ENCODE peak calls at places on chromosomes 6 and 20, in nine cellular contexts. N, B, D, U, P, T, I, Z and K are unnamed samples.

GRCh38 chr6:81938014-81938761 is 185.7 kb upstream of the TENT5A start:
- DNase-seq in N (no peak), B (no peak), D (no peak), U (no peak), P (peak; percentile 20), T (no peak), I (peak; percentile 92), Z (no peak), K (peak; percentile 96)

GRCh38 chr20:25057234-25058050 is 497 bp downstream of the ACSS1 start:
- DNase-seq in N (peak; percentile 36), B (peak; percentile 80), D (peak; percentile 75), U (no peak), P (peak; percentile 52), T (peak; percentile 76), I (peak; percentile 68), Z (peak; percentile 85), K (peak; percentile 56)

GRCh38 chr6:20569000-20569610 is 34.8 kb downstream of the CDKAL1 start:
- DNase-seq in N (no peak), B (no peak), D (no peak), U (no peak), P (peak; percentile 4), T (no peak), I (peak; percentile 34), Z (no peak), K (peak; percentile 4)

GRCh38 chr20:25540273-25540672 is 45.1 kb downstream of the NINL start:
- DNase-seq in N (no peak), B (no peak), D (no peak), U (no peak), P (no peak), T (no peak), I (peak; percentile 76), Z (no peak), K (peak; percentile 58)

GRCh38 chr20:48672324-48672723 is 155.5 kb downstream of the PREX1 start:
- DNase-seq in N (no peak), B (no peak), D (no peak), U (no peak), P (no peak), T (no peak), I (no peak), Z (no peak), K (no peak)

GRCh38 chr6:109239192-109239917 is 142.9 kb downstream of the CD164 start:
- DNase-seq in N (no peak), B (no peak), D (no peak), U (no peak), P (no peak), T (no peak), I (peak; percentile 80), Z (no peak), K (peak; percentile 57)

GRCh38 chr20:62724692-62725595 is 16.3 kb downstream of the NTSR1 start:
- DNase-seq in N (no peak), B (no peak), D (no peak), U (no peak), P (no peak), T (no peak), I (no peak), Z (peak; percentile 38), K (no peak)

GRCh38 chr6:105509506-105510331 is 106.8 kb upstream of the PREP start:
- DNase-seq in N (no peak), B (no peak), D (no peak), U (no peak), P (peak; percentile 10), T (no peak), I (no peak), Z (peak; percentile 56), K (no peak)

GRCh38 chr6:170088349-170088951 is 202.4 kb downstream of the DLL1 start:
- DNase-seq in N (no peak), B (peak; percentile 17), D (no peak), U (no peak), P (no peak), T (no peak), I (no peak), Z (peak; percentile 53), K (no peak)

GRCh38 chr6:154390034-154390433 is 33.4 kb upstream of the IPCEF1 start:
- DNase-seq in N (no peak), B (no peak), D (no peak), U (no peak), P (no peak), T (no peak), I (no peak), Z (no peak), K (no peak)

GRCh38 chr6:73774311-73774766 is 78.3 kb downstream of the CD109 start:
- DNase-seq in N (no peak), B (peak; percentile 25), D (no peak), U (peak; percentile 10), P (peak; percentile 56), T (no peak), I (peak; percentile 91), Z (no peak), K (peak; percentile 93)

GRCh38 chr6:149922642-149923326 is at the start of gene RAET1G:
- DNase-seq in N (peak; percentile 17), B (peak; percentile 95), D (peak; percentile 68), U (peak; percentile 65), P (peak; percentile 91), T (peak; percentile 87), I (peak; percentile 97), Z (peak; percentile 93), K (peak; percentile 96)

GRCh38 chr20:17595846-17596245 is 26.0 kb downstream of the DSTN start:
- DNase-seq in N (no peak), B (no peak), D (no peak), U (no peak), P (no peak), T (no peak), I (no peak), Z (no peak), K (no peak)

GRCh38 chr20:60001027-60001567 is 42.9 kb downstream of the CDH26 start:
- DNase-seq in N (no peak), B (no peak), D (no peak), U (no peak), P (no peak), T (no peak), I (no peak), Z (no peak), K (peak; percentile 47)

GRCh38 chr6:14721103-14721758 is 524.6 kb upstream of the JARID2 start:
- DNase-seq in N (no peak), B (no peak), D (no peak), U (no peak), P (no peak), T (no peak), I (peak; percentile 53), Z (no peak), K (no peak)

GRCh38 chr6:27066802-27067201 is 180.7 kb upstream of the PRSS16 start:
- DNase-seq in N (no peak), B (no peak), D (no peak), U (no peak), P (no peak), T (no peak), I (no peak), Z (no peak), K (no peak)

GRCh38 chr20:3716195-3716834 is 3.9 kb upstream of the SIGLEC1 start:
- DNase-seq in N (no peak), B (no peak), D (no peak), U (no peak), P (peak; percentile 48), T (peak; percentile 27), I (peak; percentile 66), Z (peak; percentile 55), K (peak; percentile 18)

GRCh38 chr6:161168281-161168891 is 105.5 kb downstream of the AGPAT4 start:
- DNase-seq in N (peak; percentile 97), B (peak; percentile 56), D (no peak), U (peak; percentile 38), P (peak; percentile 52), T (no peak), I (peak; percentile 99), Z (no peak), K (peak; percentile 98)

GRCh38 chr6:3001773-3002293 is 2.1 kb downstream of the NQO2 start:
- DNase-seq in N (no peak), B (peak; percentile 29), D (peak; percentile 5), U (no peak), P (peak; percentile 62), T (peak; percentile 24), I (peak; percentile 93), Z (peak; percentile 76), K (peak; percentile 75)

GRCh38 chr20:38094373-38094775 is 60.8 kb downstream of the RPRD1B start:
- DNase-seq in N (no peak), B (peak; percentile 77), D (no peak), U (no peak), P (peak; percentile 76), T (peak; percentile 34), I (peak; percentile 91), Z (peak; percentile 70), K (peak; percentile 81)

GRCh38 chr20:58787211-58788067 is 63.3 kb downstream of the GNAS-AS1 start:
- DNase-seq in N (no peak), B (no peak), D (no peak), U (no peak), P (no peak), T (no peak), I (no peak), Z (no peak), K (peak; percentile 6)

GRCh38 chr6:155472886-155473285 is 17.2 kb upstream of the NOX3 start:
- DNase-seq in N (no peak), B (no peak), D (no peak), U (no peak), P (no peak), T (no peak), I (peak; percentile 40), Z (no peak), K (no peak)

GRCh38 chr20:25042531-25043498 is 15.1 kb downstream of the ACSS1 start:
- DNase-seq in N (peak; percentile 28), B (peak; percentile 65), D (peak; percentile 16), U (no peak), P (no peak), T (peak; percentile 26), I (no peak), Z (peak; percentile 77), K (no peak)

GRCh38 chr20:38222231-38222922 is 38.2 kb downstream of the KIAA1755 start:
- DNase-seq in N (peak; percentile 47), B (peak; percentile 61), D (peak; percentile 32), U (no peak), P (peak; percentile 90), T (peak; percentile 61), I (peak; percentile 69), Z (peak; percentile 78), K (no peak)

GRCh38 chr6:12017263-12017662 is 5.2 kb downstream of the HIVEP1 start:
- DNase-seq in N (no peak), B (no peak), D (no peak), U (no peak), P (no peak), T (peak; percentile 23), I (no peak), Z (no peak), K (no peak)

GRCh38 chr20:56872620-56873458 is 243.7 kb downstream of the TFAP2C start:
- DNase-seq in N (no peak), B (no peak), D (no peak), U (no peak), P (no peak), T (no peak), I (peak; percentile 19), Z (no peak), K (no peak)

GRCh38 chr20:25459916-25460590 is 52.6 kb downstream of the GINS1 start:
- DNase-seq in N (no peak), B (no peak), D (no peak), U (no peak), P (no peak), T (no peak), I (no peak), Z (no peak), K (no peak)

GRCh38 chr6:20447157-20447556 is 45.5 kb downstream of the E2F3 start:
- DNase-seq in N (no peak), B (no peak), D (no peak), U (no peak), P (no peak), T (no peak), I (no peak), Z (no peak), K (peak; percentile 12)

GRCh38 chr6:33271098-33271607 is 523 bp downstream of the VPS52 start:
- DNase-seq in N (peak; percentile 41), B (no peak), D (no peak), U (no peak), P (no peak), T (no peak), I (peak; percentile 55), Z (no peak), K (no peak)

GRCh38 chr6:126035764-126036163 is 49.4 kb downstream of the TRMT11 start:
- DNase-seq in N (no peak), B (no peak), D (no peak), U (no peak), P (no peak), T (no peak), I (no peak), Z (no peak), K (no peak)

GRCh38 chr20:52269327-52269726 is 77.7 kb upstream of the ZFP64 start:
- DNase-seq in N (no peak), B (no peak), D (no peak), U (no peak), P (no peak), T (no peak), I (peak; percentile 50), Z (no peak), K (peak; percentile 5)